ENCODE peak calls at places on chromosomes 16 and 17, in ten cellular contexts. One of them, this sample, is unnamed.

GRCh38 chr17:71338396-71338795 is 782.4 kb upstream of the SOX9 start:
- DNase-seq in right lobe of liver: no peak
- DNase-seq in GM12865: no peak
- DNase-seq in mesothelial cell of epicardium: no peak
- DNase-seq in foreskin keratinocyte: no peak
- DNase-seq in astrocyte of the spinal cord: peak
- DNase-seq in body of pancreas: no peak
- DNase-seq in mammary epithelial cell: peak
- DNase-seq in SK-N-SH: no peak
- DNase-seq in uterus: no peak
- DNase-seq in this sample: no peak

GRCh38 chr17:63675607-63676539 is 24.1 kb downstream of the LIMD2 start:
- DNase-seq in right lobe of liver: peak
- DNase-seq in GM12865: no peak
- DNase-seq in mesothelial cell of epicardium: peak
- DNase-seq in foreskin keratinocyte: no peak
- DNase-seq in astrocyte of the spinal cord: peak
- DNase-seq in body of pancreas: peak
- DNase-seq in mammary epithelial cell: peak
- DNase-seq in SK-N-SH: peak
- DNase-seq in uterus: peak
- DNase-seq in this sample: no peak

GRCh38 chr16:51149721-51150158 is 1.3 kb downstream of the SALL1 start:
- DNase-seq in right lobe of liver: no peak
- DNase-seq in GM12865: no peak
- DNase-seq in mesothelial cell of epicardium: no peak
- DNase-seq in foreskin keratinocyte: no peak
- DNase-seq in astrocyte of the spinal cord: no peak
- DNase-seq in body of pancreas: no peak
- DNase-seq in mammary epithelial cell: no peak
- DNase-seq in SK-N-SH: peak
- DNase-seq in uterus: no peak
- DNase-seq in this sample: no peak

GRCh38 chr17:64063766-64064224 is 43.4 kb upstream of the ICAM2 start:
- DNase-seq in right lobe of liver: no peak
- DNase-seq in GM12865: peak
- DNase-seq in mesothelial cell of epicardium: peak
- DNase-seq in foreskin keratinocyte: no peak
- DNase-seq in astrocyte of the spinal cord: no peak
- DNase-seq in body of pancreas: peak
- DNase-seq in mammary epithelial cell: no peak
- DNase-seq in SK-N-SH: peak
- DNase-seq in uterus: peak
- DNase-seq in this sample: peak

GRCh38 chr17:38333635-38334295 is 10.0 kb downstream of the GPR179 start:
- DNase-seq in right lobe of liver: peak
- DNase-seq in GM12865: peak
- DNase-seq in mesothelial cell of epicardium: peak
- DNase-seq in foreskin keratinocyte: no peak
- DNase-seq in astrocyte of the spinal cord: no peak
- DNase-seq in body of pancreas: no peak
- DNase-seq in mammary epithelial cell: no peak
- DNase-seq in SK-N-SH: peak
- DNase-seq in uterus: no peak
- DNase-seq in this sample: peak

GRCh38 chr16:26569793-26570192 is 496.9 kb upstream of the C16orf82 start:
- DNase-seq in right lobe of liver: no peak
- DNase-seq in GM12865: peak
- DNase-seq in mesothelial cell of epicardium: no peak
- DNase-seq in foreskin keratinocyte: no peak
- DNase-seq in astrocyte of the spinal cord: no peak
- DNase-seq in body of pancreas: no peak
- DNase-seq in mammary epithelial cell: no peak
- DNase-seq in SK-N-SH: no peak
- DNase-seq in uterus: no peak
- DNase-seq in this sample: peak

GRCh38 chr17:45936610-45937009 is 42.3 kb downstream of the MAPT start:
- DNase-seq in right lobe of liver: peak
- DNase-seq in GM12865: no peak
- DNase-seq in mesothelial cell of epicardium: no peak
- DNase-seq in foreskin keratinocyte: no peak
- DNase-seq in astrocyte of the spinal cord: no peak
- DNase-seq in body of pancreas: no peak
- DNase-seq in mammary epithelial cell: no peak
- DNase-seq in SK-N-SH: peak
- DNase-seq in uterus: no peak
- DNase-seq in this sample: no peak

GRCh38 chr17:31216053-31216751 is 80.8 kb downstream of the OMG start:
- DNase-seq in right lobe of liver: no peak
- DNase-seq in GM12865: peak
- DNase-seq in mesothelial cell of epicardium: no peak
- DNase-seq in foreskin keratinocyte: no peak
- DNase-seq in astrocyte of the spinal cord: peak
- DNase-seq in body of pancreas: no peak
- DNase-seq in mammary epithelial cell: peak
- DNase-seq in SK-N-SH: peak
- DNase-seq in uterus: peak
- DNase-seq in this sample: peak

GRCh38 chr17:66494023-66494803 is 191.8 kb downstream of the PRKCA start:
- DNase-seq in right lobe of liver: no peak
- DNase-seq in GM12865: no peak
- DNase-seq in mesothelial cell of epicardium: no peak
- DNase-seq in foreskin keratinocyte: peak
- DNase-seq in astrocyte of the spinal cord: peak
- DNase-seq in body of pancreas: no peak
- DNase-seq in mammary epithelial cell: peak
- DNase-seq in SK-N-SH: no peak
- DNase-seq in uterus: no peak
- DNase-seq in this sample: no peak

GRCh38 chr17:51371732-51372151 is 111.4 kb downstream of the UTP18 start:
- DNase-seq in right lobe of liver: peak
- DNase-seq in GM12865: peak
- DNase-seq in mesothelial cell of epicardium: peak
- DNase-seq in foreskin keratinocyte: no peak
- DNase-seq in astrocyte of the spinal cord: peak
- DNase-seq in body of pancreas: peak
- DNase-seq in mammary epithelial cell: peak
- DNase-seq in SK-N-SH: peak
- DNase-seq in uterus: no peak
- DNase-seq in this sample: peak

GRCh38 chr16:970766-971581 is at the start of gene LMF1:
- DNase-seq in right lobe of liver: peak
- DNase-seq in GM12865: peak
- DNase-seq in mesothelial cell of epicardium: peak
- DNase-seq in foreskin keratinocyte: peak
- DNase-seq in astrocyte of the spinal cord: peak
- DNase-seq in body of pancreas: peak
- DNase-seq in mammary epithelial cell: peak
- DNase-seq in SK-N-SH: peak
- DNase-seq in uterus: peak
- DNase-seq in this sample: peak

GRCh38 chr16:57507414-57508083 is 21.3 kb upstream of the DOK4 start:
- DNase-seq in right lobe of liver: no peak
- DNase-seq in GM12865: no peak
- DNase-seq in mesothelial cell of epicardium: no peak
- DNase-seq in foreskin keratinocyte: no peak
- DNase-seq in astrocyte of the spinal cord: no peak
- DNase-seq in body of pancreas: no peak
- DNase-seq in mammary epithelial cell: no peak
- DNase-seq in SK-N-SH: peak
- DNase-seq in uterus: no peak
- DNase-seq in this sample: no peak

GRCh38 chr16:84885024-84885910 is 65.5 kb downstream of the CRISPLD2 start:
- DNase-seq in right lobe of liver: no peak
- DNase-seq in GM12865: no peak
- DNase-seq in mesothelial cell of epicardium: no peak
- DNase-seq in foreskin keratinocyte: no peak
- DNase-seq in astrocyte of the spinal cord: peak
- DNase-seq in body of pancreas: no peak
- DNase-seq in mammary epithelial cell: peak
- DNase-seq in SK-N-SH: no peak
- DNase-seq in uterus: no peak
- DNase-seq in this sample: no peak

GRCh38 chr17:76119409-76120371 is 16.1 kb upstream of the EXOC7 start:
- DNase-seq in right lobe of liver: no peak
- DNase-seq in GM12865: no peak
- DNase-seq in mesothelial cell of epicardium: no peak
- DNase-seq in foreskin keratinocyte: no peak
- DNase-seq in astrocyte of the spinal cord: no peak
- DNase-seq in body of pancreas: no peak
- DNase-seq in mammary epithelial cell: no peak
- DNase-seq in SK-N-SH: no peak
- DNase-seq in uterus: no peak
- DNase-seq in this sample: peak

GRCh38 chr17:76120658-76121008 is 17.0 kb upstream of the EXOC7 start:
- DNase-seq in right lobe of liver: no peak
- DNase-seq in GM12865: no peak
- DNase-seq in mesothelial cell of epicardium: no peak
- DNase-seq in foreskin keratinocyte: no peak
- DNase-seq in astrocyte of the spinal cord: no peak
- DNase-seq in body of pancreas: no peak
- DNase-seq in mammary epithelial cell: no peak
- DNase-seq in SK-N-SH: no peak
- DNase-seq in uterus: no peak
- DNase-seq in this sample: peak

GRCh38 chr17:76115138-76115754 is 11.7 kb upstream of the EXOC7 start:
- DNase-seq in right lobe of liver: no peak
- DNase-seq in GM12865: no peak
- DNase-seq in mesothelial cell of epicardium: no peak
- DNase-seq in foreskin keratinocyte: no peak
- DNase-seq in astrocyte of the spinal cord: no peak
- DNase-seq in body of pancreas: no peak
- DNase-seq in mammary epithelial cell: no peak
- DNase-seq in SK-N-SH: no peak
- DNase-seq in uterus: no peak
- DNase-seq in this sample: no peak
- TF ChIP-seq CTCF in right lobe of liver: no peak
- TF ChIP-seq CTCF in GM12865: no peak
- TF ChIP-seq CTCF in mesothelial cell of epicardium: no peak
- TF ChIP-seq CTCF in foreskin keratinocyte: no peak
- TF ChIP-seq CTCF in astrocyte of the spinal cord: no peak
- TF ChIP-seq CTCF in body of pancreas: no peak
- TF ChIP-seq CTCF in mammary epithelial cell: no peak
- TF ChIP-seq CTCF in SK-N-SH: no peak
- TF ChIP-seq CTCF in uterus: no peak
- TF ChIP-seq CTCF in this sample: no peak

GRCh38 chr16:67286441-67287235 is 7.3 kb downstream of the PLEKHG4 start:
- DNase-seq in right lobe of liver: no peak
- DNase-seq in GM12865: no peak
- DNase-seq in mesothelial cell of epicardium: no peak
- DNase-seq in foreskin keratinocyte: no peak
- DNase-seq in astrocyte of the spinal cord: no peak
- DNase-seq in body of pancreas: no peak
- DNase-seq in mammary epithelial cell: no peak
- DNase-seq in SK-N-SH: no peak
- DNase-seq in uterus: no peak
- DNase-seq in this sample: no peak

GRCh38 chr16:67282447-67282805 is 3.1 kb downstream of the PLEKHG4 start:
- DNase-seq in right lobe of liver: no peak
- DNase-seq in GM12865: no peak
- DNase-seq in mesothelial cell of epicardium: no peak
- DNase-seq in foreskin keratinocyte: no peak
- DNase-seq in astrocyte of the spinal cord: no peak
- DNase-seq in body of pancreas: no peak
- DNase-seq in mammary epithelial cell: no peak
- DNase-seq in SK-N-SH: no peak
- DNase-seq in uterus: no peak
- DNase-seq in this sample: no peak

GRCh38 chr16:67283039-67283825 is 3.9 kb downstream of the PLEKHG4 start:
- DNase-seq in right lobe of liver: no peak
- DNase-seq in GM12865: no peak
- DNase-seq in mesothelial cell of epicardium: no peak
- DNase-seq in foreskin keratinocyte: no peak
- DNase-seq in astrocyte of the spinal cord: no peak
- DNase-seq in body of pancreas: no peak
- DNase-seq in mammary epithelial cell: no peak
- DNase-seq in SK-N-SH: no peak
- DNase-seq in uterus: no peak
- DNase-seq in this sample: no peak

GRCh38 chr16:67283826-67284555 is 4.7 kb downstream of the PLEKHG4 start:
- DNase-seq in right lobe of liver: no peak
- DNase-seq in GM12865: no peak
- DNase-seq in mesothelial cell of epicardium: no peak
- DNase-seq in foreskin keratinocyte: no peak
- DNase-seq in astrocyte of the spinal cord: no peak
- DNase-seq in body of pancreas: no peak
- DNase-seq in mammary epithelial cell: no peak
- DNase-seq in SK-N-SH: no peak
- DNase-seq in uterus: no peak
- DNase-seq in this sample: no peak

GRCh38 chr16:67284699-67285646 is 5.6 kb downstream of the PLEKHG4 start:
- DNase-seq in right lobe of liver: peak
- DNase-seq in GM12865: peak
- DNase-seq in mesothelial cell of epicardium: no peak
- DNase-seq in foreskin keratinocyte: no peak
- DNase-seq in astrocyte of the spinal cord: peak
- DNase-seq in body of pancreas: peak
- DNase-seq in mammary epithelial cell: peak
- DNase-seq in SK-N-SH: peak
- DNase-seq in uterus: no peak
- DNase-seq in this sample: no peak
- TF ChIP-seq CTCF in right lobe of liver: peak
- TF ChIP-seq CTCF in GM12865: peak
- TF ChIP-seq CTCF in mesothelial cell of epicardium: no peak
- TF ChIP-seq CTCF in foreskin keratinocyte: peak
- TF ChIP-seq CTCF in astrocyte of the spinal cord: peak
- TF ChIP-seq CTCF in body of pancreas: peak
- TF ChIP-seq CTCF in mammary epithelial cell: peak
- TF ChIP-seq CTCF in SK-N-SH: peak
- TF ChIP-seq CTCF in uterus: no peak
- TF ChIP-seq CTCF in this sample: no peak

GRCh38 chr16:15046692-15047376 is 9.0 kb downstream of the NTAN1 start:
- DNase-seq in right lobe of liver: no peak
- DNase-seq in GM12865: no peak
- DNase-seq in mesothelial cell of epicardium: no peak
- DNase-seq in foreskin keratinocyte: no peak
- DNase-seq in astrocyte of the spinal cord: no peak
- DNase-seq in body of pancreas: no peak
- DNase-seq in mammary epithelial cell: no peak
- DNase-seq in SK-N-SH: no peak
- DNase-seq in uterus: no peak
- DNase-seq in this sample: no peak
- TF ChIP-seq CTCF in right lobe of liver: no peak
- TF ChIP-seq CTCF in GM12865: no peak
- TF ChIP-seq CTCF in mesothelial cell of epicardium: no peak
- TF ChIP-seq CTCF in foreskin keratinocyte: no peak
- TF ChIP-seq CTCF in astrocyte of the spinal cord: no peak
- TF ChIP-seq CTCF in body of pancreas: no peak
- TF ChIP-seq CTCF in mammary epithelial cell: no peak
- TF ChIP-seq CTCF in SK-N-SH: no peak
- TF ChIP-seq CTCF in uterus: no peak
- TF ChIP-seq CTCF in this sample: no peak

DNA sequence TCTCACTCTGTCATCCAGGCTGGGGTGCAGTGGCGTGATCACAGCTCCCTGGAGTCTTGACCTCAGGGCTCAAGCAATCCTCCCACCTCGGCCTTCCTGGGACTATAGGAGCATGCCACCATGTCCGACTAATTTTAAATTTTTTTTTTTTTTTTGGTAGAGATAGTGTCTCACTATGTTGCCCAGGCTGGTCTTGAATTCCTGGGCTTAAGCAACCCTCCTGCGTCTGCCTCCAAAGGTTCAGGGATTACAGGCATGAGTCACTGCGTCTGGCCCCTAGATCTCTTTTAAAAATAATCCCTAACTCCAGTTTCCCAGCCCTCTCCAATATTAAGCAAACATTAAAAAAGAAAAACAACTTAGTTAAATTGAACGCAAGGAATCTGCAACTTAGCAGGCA is 171.5 kb downstream of the HAPSTR1 start:
- DNase-seq in right lobe of liver: no peak
- DNase-seq in GM12865: no peak
- DNase-seq in mesothelial cell of epicardium: no peak
- DNase-seq in foreskin keratinocyte: no peak
- DNase-seq in astrocyte of the spinal cord: no peak
- DNase-seq in body of pancreas: no peak
- DNase-seq in mammary epithelial cell: no peak
- DNase-seq in SK-N-SH: no peak
- DNase-seq in uterus: no peak
- DNase-seq in this sample: no peak
- TF ChIP-seq CTCF in right lobe of liver: no peak
- TF ChIP-seq CTCF in GM12865: no peak
- TF ChIP-seq CTCF in mesothelial cell of epicardium: no peak
- TF ChIP-seq CTCF in foreskin keratinocyte: no peak
- TF ChIP-seq CTCF in astrocyte of the spinal cord: no peak
- TF ChIP-seq CTCF in body of pancreas: no peak
- TF ChIP-seq CTCF in mammary epithelial cell: no peak
- TF ChIP-seq CTCF in SK-N-SH: no peak
- TF ChIP-seq CTCF in uterus: no peak
- TF ChIP-seq CTCF in this sample: no peak

This sample was measured in GM13976.